ENCODE peak calls at places on chromosomes 4 and X, in eight cellular contexts. B is activated T-helper 1 cell treated with anti-CD3 and anti-CD28 coated beads, Interleukin-2, amount 50 U/mL, for 16 hours; S is stimulated activated CD8-positive, alpha-beta memory T cell treated with anti-CD3 and anti-CD28 coated beads, Interleukin-15, amount 100 ng/mL, for 1 hour; C is HuH-7.5; J is SK-N-SH; K is AG09309; E is NCI-H1092 treated with DMSO at 0.1 percent for 48 hours; H is GM12878. R is an unnamed sample.
A peak's percentile ranks its signal among the peaks of the same experiment; 100 is the strongest.

GRCh38 chr4:134544303-134544761 is 342.7 kb upstream of the PABPC4L start:
- DNase-seq in B (no peak), S (no peak), C (no peak), J (no peak), K (peak; percentile 14), E (peak; percentile 78), H (no peak), R (no peak)

GRCh38 chrX:134294548-134294947 is 57.6 kb downstream of the CCDC160 start:
- DNase-seq in B (no peak), S (no peak), C (no peak), J (peak; percentile 15), K (no peak), E (no peak), H (no peak), R (no peak)

GRCh38 chr4:2798399-2799301 is 5.8 kb downstream of the SH3BP2 start:
- DNase-seq in B (no peak), S (no peak), C (no peak), J (peak; percentile 92), K (no peak), E (peak; percentile 62), H (no peak), R (peak; percentile 53)

GRCh38 chr4:84583871-84584373 is 995 bp downstream of the CDS1 start:
- DNase-seq in B (no peak), S (no peak), C (peak; percentile 12), J (peak; percentile 8), K (no peak), E (no peak), H (no peak), R (no peak)

GRCh38 chrX:100658936-100659335 is 14.9 kb downstream of the SRPX2 start:
- DNase-seq in B (no peak), S (no peak), C (no peak), J (no peak), K (no peak), E (peak; percentile 46), H (no peak), R (no peak)

GRCh38 chr4:158163941-158164665 is 8.7 kb downstream of the GASK1B start:
- DNase-seq in B (no peak), S (no peak), C (no peak), J (no peak), K (no peak), E (no peak), H (no peak), R (no peak)

GRCh38 chrX:42943051-42943450 is 165.1 kb upstream of the PPP1R2C start:
- DNase-seq in B (no peak), S (no peak), C (no peak), J (no peak), K (no peak), E (no peak), H (no peak), R (no peak)

GRCh38 chrX:100926453-100926852 is 2.3 kb downstream of the XKRX start:
- DNase-seq in B (no peak), S (no peak), C (no peak), J (no peak), K (no peak), E (no peak), H (no peak), R (no peak)

GRCh38 chrX:12866451-12867377 is at the start of gene TLR7:
- DNase-seq in B (no peak), S (no peak), C (no peak), J (no peak), K (no peak), E (no peak), H (no peak), R (no peak)

GRCh38 chrX:98357146-98357545 is 1473.4 kb downstream of the RPA4 start:
- DNase-seq in B (no peak), S (no peak), C (no peak), J (no peak), K (no peak), E (no peak), H (no peak), R (no peak)